ENCODE peak calls at places on chromosomes 4 and X, in eight cellular contexts. A is endothelial cell, N is GM04504, U is EL, S is neural progenitor cell, I is cerebellar cortex, L is prostate gland, B is ACHN. R is an unnamed sample.

GRCh38 chr4:21710212-21710843 is 238.2 kb downstream of the KCNIP4 start:
- DNase-seq in I (no peak), U (no peak), S (no peak), B (no peak), L (no peak), A (no peak), N (no peak), R (no peak)

GRCh38 chrX:130253916-130254315 is 14.8 kb downstream of the ZNF280C start:
- DNase-seq in I (no peak), N (no peak), S (no peak), A (no peak), U (no peak), L (no peak), B (no peak), R (no peak)

GRCh38 chr4:151484396-151485102 is 75.6 kb downstream of the FHIP1A start:
- DNase-seq in A (no peak), B (peak; percentile 93), S (peak; percentile 26), I (no peak), N (peak; percentile 63), U (peak; percentile 92), L (no peak), R (peak; percentile 73)

GRCh38 chr4:42360158-42360557 is 37.1 kb upstream of the SHISA3 start:
- DNase-seq in U (no peak), I (no peak), L (no peak), B (no peak), N (no peak), S (no peak), A (no peak), R (no peak)

GRCh38 chrX:155048997-155049619 is 21.8 kb downstream of the CMC4 start:
- DNase-seq in A (peak; percentile 66), I (peak; percentile 55), S (peak; percentile 73), L (no peak), N (no peak), B (peak; percentile 59), U (peak; percentile 45), R (peak; percentile 1)

GRCh38 chr4:139015948-139016451 is 419 bp downstream of the NOCT start:
- DNase-seq in S (no peak), I (peak; percentile 51), L (peak; percentile 33), A (no peak), U (peak; percentile 39), B (peak; percentile 19), N (no peak), R (no peak)

GRCh38 chr4:122959441-122959840 is 37.0 kb upstream of the NUDT6 start:
- DNase-seq in U (no peak), I (no peak), A (no peak), L (no peak), S (no peak), B (no peak), N (no peak), R (no peak)

GRCh38 chr4:185112104-185112503 is 31.0 kb upstream of the SLC25A4 start:
- DNase-seq in S (no peak), B (peak; percentile 86), N (peak; percentile 76), U (peak; percentile 85), L (no peak), A (peak; percentile 13), I (peak; percentile 6), R (peak; percentile 61)

GRCh38 chrX:115606861-115607260 is 45.9 kb downstream of the PLS3 start:
- DNase-seq in A (no peak), I (no peak), L (no peak), N (no peak), S (no peak), U (no peak), B (no peak), R (no peak)

GRCh38 chr4:141027421-141027820 is 105.8 kb downstream of the RNF150 start:
- DNase-seq in S (no peak), I (peak; percentile 36), N (no peak), L (peak; percentile 15), U (peak; percentile 30), B (no peak), A (no peak), R (no peak)

GRCh38 chrX:74248889-74249288 is 55.1 kb upstream of the ZCCHC13 start:
- DNase-seq in I (no peak), A (peak; percentile 22), L (no peak), S (peak; percentile 9), B (no peak), U (no peak), N (no peak), R (no peak)

GRCh38 chr4:78954048-78954666 is 14.9 kb upstream of the PAQR3 start:
- DNase-seq in I (peak; percentile 21), B (peak; percentile 18), U (no peak), S (peak; percentile 72), L (peak; percentile 7), N (no peak), A (peak; percentile 45), R (no peak)

GRCh38 chr4:8311096-8312068 is 41.8 kb downstream of the HTRA3 start:
- DNase-seq in B (no peak), U (no peak), L (no peak), I (no peak), S (no peak), N (no peak), A (no peak), R (no peak)

GRCh38 chr4:175810360-175810759 is 1.7 kb downstream of the GPM6A start:
- DNase-seq in L (no peak), I (peak; percentile 62), U (no peak), S (no peak), A (no peak), B (no peak), N (no peak), R (no peak)

GRCh38 chr4:3516836-3517730 is 15.1 kb downstream of the LRPAP1 start:
- DNase-seq in N (no peak), U (no peak), S (no peak), B (no peak), L (no peak), I (no peak), A (no peak), R (no peak)

GRCh38 chr4:153273736-153274135 is 69.5 kb downstream of the TRIM2 start:
- DNase-seq in U (no peak), S (no peak), L (no peak), I (no peak), B (no peak), A (no peak), N (no peak), R (no peak)

GRCh38 chrX:155086202-155086840 is 15.0 kb downstream of the BRCC3 start:
- DNase-seq in I (no peak), N (peak; percentile 5), A (peak; percentile 41), S (peak; percentile 66), B (peak; percentile 34), U (peak; percentile 31), L (no peak), R (no peak)

GRCh38 chrX:123338240-123338639 is 154.2 kb downstream of the GRIA3 start:
- DNase-seq in B (no peak), S (no peak), I (no peak), U (no peak), L (no peak), N (no peak), A (no peak), R (no peak)

GRCh38 chrX:111728096-111728495 is 47.1 kb downstream of the ALG13 start:
- DNase-seq in I (no peak), A (no peak), U (peak; percentile 21), N (no peak), L (no peak), B (peak; percentile 60), S (no peak), R (no peak)

GRCh38 chrX:13398073-13398823 is 78.4 kb upstream of the ATXN3L start:
- DNase-seq in B (peak; percentile 94), N (peak; percentile 99), I (peak; percentile 84), L (no peak), A (no peak), U (peak; percentile 96), S (no peak), R (peak; percentile 95)

GRCh38 chrX:15675490-15675921 is 10.9 kb upstream of the CLTRN start:
- DNase-seq in B (peak; percentile 64), L (peak; percentile 68), U (no peak), A (peak; percentile 58), I (no peak), N (no peak), S (peak; percentile 86), R (peak; percentile 73)

GRCh38 chrX:32448320-32448719 is 763.0 kb downstream of the DMD start:
- DNase-seq in S (no peak), B (peak; percentile 14), U (no peak), I (no peak), L (no peak), A (no peak), N (no peak), R (no peak)

GRCh38 chr4:76067652-76068286 is 6.7 kb upstream of the ART3 start:
- DNase-seq in L (peak; percentile 79), B (peak; percentile 66), I (peak; percentile 77), U (peak; percentile 69), A (peak; percentile 76), N (peak; percentile 38), S (peak; percentile 81), R (peak; percentile 37)

R was measured in amniotic stem cell.